ENCODE peak calls at places on chromosomes 16 and 17, in five cellular contexts. N, P, Z, S and X are unnamed samples.

GRCh38 chr16:22217890-22218730 is 12.0 kb downstream of the EEF2K start:
- DNase-seq in N (no peak), P (no peak), Z (peak; percentile 82), S (no peak), X (no peak)

GRCh38 chr16:19513377-19514053 is 8.4 kb downstream of the GDE1 start:
- DNase-seq in N (peak; percentile 25), P (no peak), Z (no peak), S (no peak), X (no peak)

GRCh38 chr16:55526448-55526847 is 17.6 kb downstream of the LPCAT2 start:
- DNase-seq in N (no peak), P (no peak), Z (no peak), S (no peak), X (no peak)

GRCh38 chr17:66451188-66452149 is 149.1 kb downstream of the PRKCA start:
- DNase-seq in N (no peak), P (no peak), Z (no peak), S (peak; percentile 63), X (no peak)

GRCh38 chr17:17324616-17325015 is 21.4 kb downstream of the NT5M start:
- DNase-seq in N (no peak), P (no peak), Z (no peak), S (no peak), X (no peak)

GRCh38 chr16:65312795-65313194 is 190.9 kb upstream of the CDH11 start:
- DNase-seq in N (peak; percentile 85), P (peak; percentile 40), Z (no peak), S (no peak), X (no peak)

GRCh38 chr16:23160574-23160973 is 11.3 kb upstream of the USP31 start:
- DNase-seq in N (no peak), P (no peak), Z (no peak), S (no peak), X (no peak)

GRCh38 chr17:41307647-41308046 is 1.5 kb downstream of the KRTAP16-1 start:
- DNase-seq in N (peak; percentile 78), P (peak; percentile 52), Z (no peak), S (peak; percentile 17), X (no peak)

GRCh38 chr16:84931107-84931494 is 80.2 kb downstream of the ZDHHC7 start:
- DNase-seq in N (no peak), P (no peak), Z (no peak), S (no peak), X (no peak)

GRCh38 chr16:64445245-64445644 is 676.6 kb downstream of the CDH11 start:
- DNase-seq in N (no peak), P (no peak), Z (no peak), S (peak; percentile 9), X (no peak)

GRCh38 chr16:88706288-88706964 is at the start of the genes CTU2 and RNF166:
- DNase-seq in N (peak; percentile 79), P (peak; percentile 69), Z (peak; percentile 95), S (peak; percentile 96), X (no peak)

GRCh38 chr17:78342438-78343098 is 17.3 kb downstream of the SOCS3 start:
- DNase-seq in N (peak; percentile 93), P (peak; percentile 75), Z (peak; percentile 89), S (no peak), X (no peak)

GRCh38 chr16:89256651-89257254 is 39.2 kb downstream of the ZNF778 start:
- DNase-seq in N (peak; percentile 40), P (peak; percentile 16), Z (peak; percentile 75), S (peak; percentile 58), X (no peak)

GRCh38 chr17:41695954-41696720 is 7.5 kb downstream of the EIF1 start:
- DNase-seq in N (peak; percentile 80), P (no peak), Z (peak; percentile 82), S (peak; percentile 91), X (no peak)

GRCh38 chr16:3158498-3159314 is 23.9 kb downstream of the ZNF213 start:
- DNase-seq in N (peak; percentile 84), P (peak; percentile 80), Z (peak; percentile 95), S (peak; percentile 83), X (no peak)

GRCh38 chr17:70195091-70195490 is 25.8 kb downstream of the KCNJ2 start:
- DNase-seq in N (no peak), P (no peak), Z (no peak), S (no peak), X (no peak)

GRCh38 chr16:66750279-66751134 is 902 bp downstream of the DYNC1LI2 start:
- DNase-seq in N (peak; percentile 6), P (no peak), Z (no peak), S (no peak), X (no peak)

GRCh38 chr16:6122401-6122800 is 1024.8 kb upstream of the EEF2KMT start:
- DNase-seq in N (no peak), P (no peak), Z (no peak), S (peak; percentile 82), X (no peak)

GRCh38 chr16:71628810-71629209 is 2.8 kb downstream of the MARVELD3 start:
- DNase-seq in N (peak; percentile 9), P (peak; percentile 34), Z (no peak), S (no peak), X (no peak)

GRCh38 chr17:54029196-54029595 is 206.5 kb downstream of the KIF2B start:
- DNase-seq in N (no peak), P (no peak), Z (no peak), S (no peak), X (no peak)

GRCh38 chr16:10338426-10338825 is 47.4 kb upstream of the ATF7IP2 start:
- DNase-seq in N (no peak), P (peak; percentile 12), Z (peak; percentile 71), S (no peak), X (no peak)

GRCh38 chr17:4772235-4772613 is 538 bp downstream of the TM4SF5 start:
- DNase-seq in N (no peak), P (no peak), Z (no peak), S (no peak), X (no peak)

GRCh38 chr16:8880839-8881510 is 1.2 kb upstream of the LITAFD start:
- DNase-seq in N (no peak), P (no peak), Z (no peak), S (no peak), X (no peak)

GRCh38 chr16:65808735-65809134 is 557.8 kb upstream of the CDH5 start:
- DNase-seq in N (no peak), P (no peak), Z (no peak), S (no peak), X (no peak)

GRCh38 chr16:24298539-24298938 is 42.4 kb downstream of the CACNG3 start:
- DNase-seq in N (no peak), P (no peak), Z (no peak), S (no peak), X (no peak)

GRCh38 chr16:65657051-65657450 is 535.2 kb upstream of the CDH11 start:
- DNase-seq in N (no peak), P (no peak), Z (no peak), S (no peak), X (no peak)

GRCh38 chr16:68401871-68402747 is 46.2 kb downstream of the SMPD3 start:
- DNase-seq in N (peak; percentile 75), P (peak; percentile 89), Z (no peak), S (no peak), X (no peak)

GRCh38 chr17:29593546-29594440 is 861 bp downstream of the ANKRD13B start:
- DNase-seq in N (no peak), P (no peak), Z (peak; percentile 68), S (peak; percentile 89), X (no peak)
- TF ChIP-seq CTCF in N (peak; percentile 24), P (peak; percentile 48), Z (no peak), S (peak; percentile 42), X (peak; percentile 34)

GRCh38 chr16:77951788-77952187 is 70.6 kb upstream of the CLEC3A start:
- DNase-seq in N (no peak), P (no peak), Z (no peak), S (peak; percentile 50), X (no peak)
- TF ChIP-seq CTCF in N (no peak), P (peak; percentile 47), Z (no peak), S (peak; percentile 61), X (peak; percentile 50)

GRCh38 chr17:74780443-74781238 is 4.5 kb upstream of the NAT9 start:
- DNase-seq in N (no peak), P (no peak), Z (no peak), S (peak; percentile 74), X (no peak)
- TF ChIP-seq CTCF in N (peak; percentile 15), P (peak; percentile 63), Z (no peak), S (peak; percentile 70), X (peak; percentile 77)

GRCh38 chr17:31856750-31857149 is 2.3 kb downstream of the COPRS start:
- DNase-seq in N (peak; percentile 29), P (no peak), Z (no peak), S (no peak), X (no peak)

GRCh38 chr17:31859487-31860008 is 504 bp upstream of the COPRS start:
- DNase-seq in N (no peak), P (no peak), Z (no peak), S (peak; percentile 11), X (no peak)

GRCh38 chr17:31857920-31858646 is 961 bp downstream of the COPRS start:
- DNase-seq in N (peak; percentile 23), P (no peak), Z (no peak), S (no peak), X (no peak)

GRCh38 chr17:31854672-31855071 is 4.4 kb downstream of the COPRS start:
- DNase-seq in N (peak; percentile 32), P (no peak), Z (no peak), S (no peak), X (no peak)

DNA sequence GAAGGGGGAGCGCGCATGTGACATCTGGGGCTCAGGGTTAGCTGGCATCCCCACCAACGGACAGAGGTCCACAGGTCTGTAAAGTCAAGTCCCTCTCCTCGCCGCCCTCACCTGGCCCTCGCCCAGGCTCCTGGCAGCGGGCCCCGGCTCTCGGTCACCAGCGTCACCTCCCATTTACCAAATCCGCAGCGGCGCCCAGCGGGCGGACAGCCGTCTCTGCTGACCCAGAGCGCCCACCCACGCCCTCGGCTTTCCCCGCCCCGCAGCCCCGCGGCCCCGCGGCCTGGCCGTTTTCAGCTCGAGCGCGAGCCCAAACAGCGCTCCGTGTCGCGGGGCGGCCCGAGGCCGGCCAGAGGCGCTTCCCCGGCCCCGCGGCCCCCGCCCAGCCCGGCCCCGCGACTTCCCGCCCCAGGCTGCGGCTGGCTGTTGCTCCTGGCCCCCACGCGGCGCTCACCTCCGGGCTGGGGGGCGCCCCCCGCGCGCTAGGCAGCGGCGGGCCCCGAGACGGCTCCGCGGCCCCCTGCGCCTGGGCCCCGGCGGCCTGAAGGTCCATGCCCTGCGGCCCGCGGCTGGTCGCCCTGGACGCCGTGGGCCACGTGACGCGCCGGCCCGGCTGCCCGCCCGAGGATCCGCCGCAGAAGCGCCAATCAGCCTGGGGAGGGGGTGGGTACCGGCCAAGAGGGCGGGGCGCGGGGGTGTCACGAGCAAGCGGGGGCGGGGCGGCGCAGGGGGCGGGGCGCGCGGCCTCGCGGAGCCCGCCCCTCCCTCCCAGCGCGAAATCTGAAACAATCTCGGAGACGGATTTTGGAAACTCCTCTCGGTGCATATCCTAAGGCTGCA is at the start of gene COPRS:
- DNase-seq in N (peak; percentile 86), P (peak; percentile 74), Z (peak; percentile 96), S (peak; percentile 96), X (no peak)
- TF ChIP-seq CTCF in N (no peak), P (peak; percentile 17), Z (no peak), S (no peak), X (peak; percentile 6)

GRCh38 chr17:27559506-27559931 is 71.5 kb upstream of the LGALS9 start:
- DNase-seq in N (peak; percentile 81), P (peak; percentile 54), Z (no peak), S (no peak), X (no peak)
- TF ChIP-seq CTCF in N (peak; percentile 49), P (peak; percentile 63), Z (no peak), S (no peak), X (no peak)

GRCh38 chr16:35559911-35560636 is 2100.7 kb downstream of the TP53TG3F start:
- DNase-seq in N (no peak), P (no peak), Z (no peak), S (no peak), X (no peak)
- TF ChIP-seq CTCF in N (no peak), P (no peak), Z (no peak), S (no peak), X (peak; percentile 56)